ENCODE peak calls at places on chromosome 7, in four cellular contexts. T is A549, N is H4, E is NCI-H345. P is an unnamed sample.
A peak's percentile ranks its signal among the peaks of the same experiment; 100 is the strongest.

GRCh38 chr7:35968140-35968940 is 167.5 kb downstream of the SEPTIN7 start:
- DNase-seq in T (no peak), N (no peak), E (no peak), P (no peak)

GRCh38 chr7:2475678-2476015 is 551 bp downstream of the GRIFIN start:
- DNase-seq in T (no peak), N (no peak), E (no peak), P (no peak)

GRCh38 chr7:20786421-20786778 is 286 bp downstream of the SP8 start:
- DNase-seq in T (no peak), N (no peak), E (peak; percentile 39), P (no peak)

GRCh38 chr7:4794591-4795350 is 19.3 kb downstream of the AP5Z1 start:
- DNase-seq in T (no peak), N (no peak), E (no peak), P (no peak)

GRCh38 chr7:155893664-155894063 is 81.4 kb upstream of the SHH start:
- DNase-seq in T (no peak), N (no peak), E (no peak), P (no peak)

GRCh38 chr7:111080495-111081105 is 10.3 kb upstream of the LRRN3 start:
- DNase-seq in T (no peak), N (no peak), E (no peak), P (no peak)

GRCh38 chr7:33040803-33041516 is 21.6 kb downstream of the NT5C3A start:
- DNase-seq in T (peak; percentile 68), N (no peak), E (no peak), P (peak; percentile 89)

GRCh38 chr7:219581-220150 is 27.3 kb downstream of the FAM20C start:
- DNase-seq in T (no peak), N (no peak), E (no peak), P (no peak)

GRCh38 chr7:9937944-9938631 is 1035.6 kb upstream of the PHF14 start:
- DNase-seq in T (no peak), N (peak; percentile 80), E (no peak), P (no peak)

GRCh38 chr7:43522406-43523156 is 60.3 kb upstream of the STK17A start:
- DNase-seq in T (no peak), N (peak; percentile 74), E (no peak), P (no peak)

GRCh38 chr7:97003262-97004236 is 1.8 kb upstream of the DLX6 start:
- DNase-seq in T (no peak), N (no peak), E (peak; percentile 67), P (no peak)

GRCh38 chr7:73831656-73832579 is 1.1 kb downstream of the CLDN4 start:
- DNase-seq in T (no peak), N (no peak), E (peak; percentile 89), P (peak; percentile 98)

GRCh38 chr7:46160861-46161260 is 239.8 kb upstream of the IGFBP3 start:
- DNase-seq in T (no peak), N (peak; percentile 78), E (no peak), P (no peak)

GRCh38 chr7:22429386-22429785 is 70.6 kb downstream of the STEAP1B start:
- DNase-seq in T (no peak), N (no peak), E (no peak), P (no peak)

GRCh38 chr7:83648464-83649241 is at the start of gene SEMA3E:
- DNase-seq in T (peak; percentile 61), N (peak; percentile 71), E (peak; percentile 24), P (peak; percentile 18)

GRCh38 chr7:110480964-110481363 is 610.0 kb upstream of the LRRN3 start:
- DNase-seq in T (no peak), N (no peak), E (no peak), P (no peak)

GRCh38 chr7:108000875-108001758 is 1.8 kb downstream of the LAMB1 start:
- DNase-seq in T (peak; percentile 83), N (no peak), E (no peak), P (no peak)

GRCh38 chr7:4699897-4700296 is 17.8 kb downstream of the FOXK1 start:
- DNase-seq in T (no peak), N (no peak), E (peak; percentile 54), P (peak; percentile 70)

GRCh38 chr7:136150311-136150710 is 173.2 kb upstream of the MTPN start:
- DNase-seq in T (no peak), N (no peak), E (no peak), P (no peak)

GRCh38 chr7:80640841-80641240 is 2.4 kb downstream of the CD36 start:
- DNase-seq in T (no peak), N (peak; percentile 41), E (no peak), P (no peak)